ENCODE peak calls at places on chromosome 1, in seven cellular contexts. A is Daoy, R is NCI-H1092, O is skeletal muscle cell, M is OCI-LY7, L is kidney glomerular epithelial cell, I is H9. U is an unnamed sample.

GRCh38 chr1:228459091-228459993 is 27.8 kb upstream of the RNF187 start:
- DNase-seq in A (peak), R (peak), O (no peak), M (peak), L (peak), I (peak), U (peak)

GRCh38 chr1:164853146-164853545 is 294.2 kb downstream of the PBX1 start:
- DNase-seq in A (no peak), R (no peak), O (no peak), M (no peak), L (no peak), I (no peak), U (no peak)

GRCh38 chr1:177122461-177122860 is 42.1 kb downstream of the ASTN1 start:
- DNase-seq in A (no peak), R (no peak), O (no peak), M (no peak), L (no peak), I (no peak), U (no peak)

GRCh38 chr1:3186526-3186921 is 117.5 kb downstream of the PRDM16 start:
- DNase-seq in A (peak), R (no peak), O (no peak), M (no peak), L (no peak), I (peak), U (peak)

GRCh38 chr1:32997381-32997891 is 32.8 kb upstream of the RNF19B start:
- DNase-seq in A (peak), R (no peak), O (peak), M (no peak), L (peak), I (no peak), U (peak)

GRCh38 chr1:92701147-92701546 is 83.8 kb downstream of the EVI5 start:
- DNase-seq in A (no peak), R (no peak), O (peak), M (no peak), L (no peak), I (no peak), U (no peak)

GRCh38 chr1:93749894-93750301 is 68.3 kb upstream of the BCAR3 start:
- DNase-seq in A (peak), R (no peak), O (no peak), M (peak), L (no peak), I (peak), U (peak)

GRCh38 chr1:163055531-163055930 is 13.6 kb upstream of the RGS4 start:
- DNase-seq in A (no peak), R (peak), O (no peak), M (no peak), L (no peak), I (no peak), U (no peak)

GRCh38 chr1:112699425-112700144 is 7.3 kb downstream of the RHOC start:
- DNase-seq in A (no peak), R (no peak), O (no peak), M (no peak), L (no peak), I (no peak), U (no peak)

GRCh38 chr1:236502972-236503639 is 20.7 kb upstream of the LGALS8 start:
- DNase-seq in A (peak), R (no peak), O (no peak), M (no peak), L (peak), I (peak), U (peak)

GRCh38 chr1:210586785-210587184 is 258.1 kb downstream of the HHAT start:
- DNase-seq in A (no peak), R (peak), O (no peak), M (no peak), L (no peak), I (no peak), U (no peak)

GRCh38 chr1:238764779-238765178 is 621.6 kb upstream of the CHRM3 start:
- DNase-seq in A (no peak), R (no peak), O (no peak), M (no peak), L (no peak), I (no peak), U (no peak)

GRCh38 chr1:64474133-64474532 is 4.2 kb downstream of the CACHD1 start:
- DNase-seq in A (no peak), R (no peak), O (no peak), M (no peak), L (no peak), I (no peak), U (no peak)

GRCh38 chr1:111513410-111514020 is 10.1 kb upstream of the ADORA3 start:
- DNase-seq in A (no peak), R (no peak), O (no peak), M (no peak), L (no peak), I (no peak), U (peak)

GRCh38 chr1:22056043-22056442 is 3.5 kb downstream of the CDC42 start:
- DNase-seq in A (no peak), R (no peak), O (no peak), M (no peak), L (no peak), I (no peak), U (no peak)

GRCh38 chr1:183185941-183186490 is at the start of gene LAMC2:
- DNase-seq in A (no peak), R (no peak), O (no peak), M (no peak), L (peak), I (peak), U (no peak)

GRCh38 chr1:2451744-2452582 is 24.1 kb upstream of the PLCH2 start:
- DNase-seq in A (peak), R (no peak), O (peak), M (no peak), L (peak), I (no peak), U (peak)

GRCh38 chr1:18998016-18998724 is 41.7 kb upstream of the IFFO2 start:
- DNase-seq in A (no peak), R (no peak), O (no peak), M (no peak), L (peak), I (no peak), U (no peak)

GRCh38 chr1:41396084-41396483 is 34.9 kb downstream of the FOXO6 start:
- DNase-seq in A (no peak), R (no peak), O (no peak), M (no peak), L (no peak), I (no peak), U (peak)

GRCh38 chr1:202202500-202203168 is 9.0 kb downstream of the LGR6 start:
- DNase-seq in A (no peak), R (no peak), O (no peak), M (no peak), L (no peak), I (no peak), U (no peak)

GRCh38 chr1:8061210-8061609 is 35.1 kb upstream of the ERRFI1 start:
- DNase-seq in A (peak), R (no peak), O (peak), M (no peak), L (peak), I (no peak), U (peak)